ENCODE peak calls at places on chromosomes 13 and 19, in seven cellular contexts. L, G, T, N, H, I and M are unnamed samples.

GRCh38 chr13:30429721-30430694 is 7.7 kb downstream of the UBE2L5 start:
- DNase-seq in L (no peak), G (no peak), T (peak; percentile 60), N (no peak), H (no peak), I (no peak), M (peak; percentile 93)

GRCh38 chr13:81540777-81541176 is 1199.9 kb upstream of the SPRY2 start:
- DNase-seq in L (no peak), G (no peak), T (no peak), N (no peak), H (no peak), I (no peak), M (peak; percentile 18)

GRCh38 chr19:10113592-10113963 is 2.1 kb downstream of the P2RY11 start:
- DNase-seq in L (no peak), G (no peak), T (no peak), N (no peak), H (no peak), I (no peak), M (no peak)

GRCh38 chr19:49741210-49741844 is 21.8 kb downstream of the TSKS start:
- DNase-seq in L (no peak), G (no peak), T (no peak), N (no peak), H (no peak), I (no peak), M (peak; percentile 36)

GRCh38 chr13:26022538-26023292 is 29.1 kb downstream of the SHISA2 start:
- DNase-seq in L (no peak), G (peak; percentile 70), T (peak; percentile 78), N (no peak), H (no peak), I (no peak), M (peak; percentile 9)

GRCh38 chr19:34960103-34960805 is 3.8 kb downstream of the ZNF792 start:
- DNase-seq in L (no peak), G (no peak), T (no peak), N (no peak), H (no peak), I (no peak), M (peak; percentile 49)

GRCh38 chr13:113647351-113648217 is 10.4 kb downstream of the ATP4B start:
- DNase-seq in L (no peak), G (peak; percentile 79), T (peak; percentile 96), N (no peak), H (no peak), I (peak; percentile 5), M (peak; percentile 13)

GRCh38 chr13:104106705-104107393 is 1040.6 kb upstream of the SLC10A2 start:
- DNase-seq in L (no peak), G (no peak), T (no peak), N (no peak), H (no peak), I (no peak), M (peak; percentile 80)

GRCh38 chr19:45016388-45017314 is 15.4 kb downstream of the RELB start:
- DNase-seq in L (peak; percentile 85), G (peak; percentile 39), T (peak; percentile 80), N (peak; percentile 39), H (peak; percentile 38), I (peak; percentile 52), M (peak; percentile 61)

GRCh38 chr19:55160128-55160985 is 2.8 kb upstream of the TNNI3 start:
- DNase-seq in L (peak; percentile 84), G (peak; percentile 75), T (peak; percentile 92), N (peak; percentile 80), H (peak; percentile 79), I (peak; percentile 74), M (peak; percentile 79)

GRCh38 chr13:51873419-51873818 is 11.7 kb downstream of the CCDC70 start:
- DNase-seq in L (no peak), G (no peak), T (no peak), N (no peak), H (no peak), I (no peak), M (no peak)

GRCh38 chr13:36788276-36788675 is 30.7 kb upstream of the RFXAP start:
- DNase-seq in L (no peak), G (no peak), T (no peak), N (no peak), H (no peak), I (no peak), M (peak; percentile 42)

GRCh38 chr19:28705008-28705407 is 507.9 kb downstream of the UQCRFS1 start:
- DNase-seq in L (no peak), G (no peak), T (peak; percentile 8), N (no peak), H (no peak), I (no peak), M (peak; percentile 50)

GRCh38 chr19:49165111-49165750 is 7.6 kb downstream of the TRPM4 start:
- DNase-seq in L (no peak), G (no peak), T (no peak), N (no peak), H (no peak), I (no peak), M (no peak)

GRCh38 chr13:106407338-106407737 is 128.1 kb downstream of the EFNB2 start:
- DNase-seq in L (no peak), G (no peak), T (no peak), N (no peak), H (no peak), I (no peak), M (peak; percentile 18)

GRCh38 chr13:30607908-30608307 is 9.8 kb upstream of the USPL1 start:
- DNase-seq in L (peak; percentile 85), G (no peak), T (no peak), N (no peak), H (peak; percentile 72), I (no peak), M (no peak)

GRCh38 chr19:33392341-33393285 is 19.1 kb downstream of the CEBPG start:
- DNase-seq in L (no peak), G (no peak), T (peak; percentile 75), N (no peak), H (no peak), I (peak; percentile 6), M (no peak)

GRCh38 chr13:47239025-47239424 is 342.2 kb upstream of the HTR2A start:
- DNase-seq in L (no peak), G (no peak), T (no peak), N (no peak), H (no peak), I (no peak), M (no peak)

GRCh38 chr19:18202759-18203407 is 959 bp downstream of the RAB3A start:
- DNase-seq in L (no peak), G (peak; percentile 34), T (peak; percentile 44), N (no peak), H (no peak), I (no peak), M (peak; percentile 11)

GRCh38 chr19:13610042-13610691 is 103.9 kb upstream of the CACNA1A start:
- DNase-seq in L (no peak), G (no peak), T (no peak), N (no peak), H (no peak), I (no peak), M (no peak)

GRCh38 chr13:75505966-75506365 is 24.0 kb upstream of the TBC1D4 start:
- DNase-seq in L (no peak), G (no peak), T (no peak), N (no peak), H (no peak), I (no peak), M (no peak)

GRCh38 chr19:5903054-5903501 is 512 bp downstream of the NDUFA11 start:
- DNase-seq in L (no peak), G (no peak), T (peak; percentile 61), N (no peak), H (no peak), I (no peak), M (peak; percentile 54)

GRCh38 chr13:31046711-31047279 is 114.3 kb downstream of the TEX26 start:
- DNase-seq in L (no peak), G (peak; percentile 62), T (peak; percentile 23), N (no peak), H (no peak), I (no peak), M (peak; percentile 73)

GRCh38 chr13:42926043-42926442 is 66.0 kb downstream of the EPSTI1 start:
- DNase-seq in L (no peak), G (no peak), T (no peak), N (no peak), H (no peak), I (no peak), M (no peak)

GRCh38 chr19:15443838-15444237 is 5.9 kb downstream of the WIZ start:
- DNase-seq in L (no peak), G (no peak), T (peak; percentile 61), N (no peak), H (no peak), I (no peak), M (no peak)

GRCh38 chr19:11338569-11339253 is 746 bp downstream of the RAB3D start:
- DNase-seq in L (no peak), G (no peak), T (no peak), N (no peak), H (no peak), I (no peak), M (no peak)